ENCODE peak calls at places on chromosome 3, in five cellular contexts. G, D, Z, E and C are unnamed samples. For H3K4me1, the result is how much of the 10 kb centered on the place peaks cover.

GRCh38 chr3:123586131-123586530 is 1.3 kb upstream of the HACD2 start:
- DNase-seq in Z (no peak), E (no peak), G (no peak), D (no peak), C (peak)

GRCh38 chr3:2166552-2166951 is 67.9 kb downstream of the CNTN4 start:
- DNase-seq in D (no peak), Z (no peak), G (no peak), E (no peak), C (no peak)

GRCh38 chr3:124107074-124107473 is 115.2 kb upstream of the ROPN1 start:
- DNase-seq in D (no peak), Z (no peak), E (no peak), G (no peak), C (no peak)

GRCh38 chr3:33186524-33187367 is 31.9 kb downstream of the SUSD5 start:
- DNase-seq in E (no peak), D (no peak), Z (no peak), G (no peak), C (no peak)

GRCh38 chr3:179108091-179108490 is 36.5 kb upstream of the ZMAT3 start:
- DNase-seq in G (no peak), Z (no peak), E (no peak), D (no peak), C (no peak)

GRCh38 chr3:14147617-14148016 is 22.8 kb downstream of the TMEM43 start:
- DNase-seq in E (no peak), G (no peak), Z (peak), D (no peak), C (no peak)

GRCh38 chr3:196327405-196327804 is 9.4 kb upstream of the DYNLT2B start:
- DNase-seq in D (no peak), G (no peak), E (no peak), Z (no peak), C (no peak)

GRCh38 chr3:94146455-94146854 is 83.6 kb downstream of the NSUN3 start:
- DNase-seq in G (no peak), D (no peak), E (no peak), Z (no peak), C (no peak)

GRCh38 chr3:33732394-33732793 is 14.3 kb upstream of the CLASP2 start:
- DNase-seq in G (no peak), D (no peak), Z (no peak), E (no peak), C (no peak)

GRCh38 chr3:184737063-184737462 is 25.2 kb upstream of the MAGEF1 start:
- DNase-seq in E (no peak), D (no peak), G (no peak), Z (peak), C (no peak)

GRCh38 chr3:124851136-124851535 is 36.0 kb downstream of the ITGB5 start:
- DNase-seq in E (no peak), G (no peak), Z (peak), D (no peak), C (no peak)

GRCh38 chr3:151430821-151431484 is 29.9 kb downstream of the IGSF10 start:
- DNase-seq in G (no peak), D (no peak), Z (no peak), E (no peak), C (no peak)

GRCh38 chr3:46283851-46284450 is 41.7 kb downstream of the CCR3 start:
- DNase-seq in G (no peak), E (no peak), D (no peak), Z (no peak), C (no peak)

GRCh38 chr3:171811913-171812321 is 1.6 kb upstream of the PLD1 start:
- DNase-seq in D (no peak), Z (no peak), G (no peak), E (no peak), C (no peak)

GRCh38 chr3:102510663-102511062 is 75.8 kb downstream of the ZPLD1 start:
- DNase-seq in E (no peak), Z (no peak), G (no peak), D (no peak), C (no peak)

GRCh38 chr3:82423485-82423884 is 662.0 kb upstream of the GBE1 start:
- DNase-seq in D (no peak), G (no peak), Z (no peak), E (no peak), C (no peak)

GRCh38 chr3:169241928-169242751 is 421.4 kb downstream of the MECOM start:
- DNase-seq in E (no peak), D (no peak), Z (peak), G (peak), C (peak)

GRCh38 chr3:128404276-128405062 is 62.2 kb downstream of the DNAJB8 start:
- DNase-seq in E (no peak), G (no peak), Z (no peak), D (no peak), C (peak)

GRCh38 chr3:46895204-46895660 is 17.7 kb downstream of the PTH1R start:
- DNase-seq in D (peak), G (peak), E (peak), Z (no peak), C (peak)

GRCh38 chr3:11563159-11563558 is 80.6 kb downstream of the VGLL4 start:
- DNase-seq in Z (peak), D (no peak), E (no peak), G (no peak), C (no peak)

GRCh38 chr3:178086419-178086818 is 449.8 kb upstream of the KCNMB2 start:
- DNase-seq in E (no peak), Z (no peak), D (no peak), G (no peak), C (no peak)

GRCh38 chr3:4533489-4534443 is 40.6 kb downstream of the ITPR1 start:
- DNase-seq in Z (no peak), G (peak), D (peak), E (no peak), C (peak)

GRCh38 chr3:76673171-76673570 is 366.7 kb upstream of the ROBO2 start:
- DNase-seq in D (no peak), E (no peak), Z (no peak), G (no peak), C (no peak)

GRCh38 chr3:12750658-12751071 is 8.4 kb downstream of the TMEM40 start:
- DNase-seq in E (no peak), Z (no peak), G (no peak), D (no peak), C (no peak)

GRCh38 chr3:187719628-187720336 is 17.4 kb upstream of the RTP2 start:
- DNase-seq in Z (no peak), D (peak), G (no peak), E (no peak), C (no peak)

DNA sequence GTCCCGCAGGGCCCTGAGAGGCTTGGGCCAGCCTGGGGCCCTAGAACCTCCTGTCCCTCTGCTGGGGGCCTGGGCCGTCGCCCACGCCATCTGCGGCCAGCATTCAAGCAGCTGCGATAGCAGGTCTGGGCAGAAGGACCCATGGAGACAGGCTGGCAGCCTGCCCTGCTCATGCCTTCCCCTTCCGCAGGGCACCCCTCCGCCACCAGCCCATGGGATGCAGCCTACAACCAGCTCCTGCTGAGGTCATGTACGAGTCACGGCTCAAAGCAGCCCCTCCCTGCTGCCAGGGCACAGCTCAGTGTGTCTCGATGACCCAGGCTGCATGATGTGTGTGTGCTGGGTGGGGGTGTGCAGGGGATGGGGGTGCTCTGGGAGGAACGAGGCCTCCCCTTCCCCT is 27.8 kb downstream of the DUSP7 start:
- DNase-seq in G (no peak), E (no peak), Z (no peak), D (no peak), C (peak)
- H3K4me1 ChIP-seq in G (under half), E (under half), Z (under half), D (under half), C (under half)

DNA sequence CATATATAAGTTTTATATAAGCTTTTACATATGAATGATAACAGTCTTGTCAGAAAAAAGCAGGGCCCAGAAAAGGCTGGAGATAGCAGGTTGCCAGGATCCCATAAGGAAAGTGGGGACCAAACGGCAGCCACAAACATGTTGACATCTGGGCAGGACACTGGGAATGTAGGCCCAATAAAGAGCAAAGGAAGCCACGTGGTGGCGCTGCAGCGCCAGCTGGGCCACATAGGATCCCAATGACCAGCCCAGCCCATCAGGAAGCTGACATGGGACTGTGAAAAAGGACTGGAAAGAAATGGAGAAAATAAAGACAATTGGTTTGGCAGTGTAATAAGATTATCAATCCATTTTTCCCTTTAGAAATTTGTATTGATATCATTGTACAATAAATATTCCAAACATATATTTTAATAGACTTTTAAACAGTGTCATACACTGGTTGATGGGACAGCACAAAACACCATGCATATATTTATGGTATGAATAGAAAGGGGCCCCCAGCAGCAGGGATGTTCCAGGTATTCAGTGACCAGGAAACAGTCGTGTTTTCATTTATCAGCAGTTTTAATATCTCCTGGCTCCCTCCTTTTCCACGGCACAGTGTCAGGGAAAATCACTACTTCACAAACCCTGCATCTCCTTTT is 89.0 kb upstream of the STRIT1 start:
- DNase-seq in Z (no peak), G (peak), D (peak), E (peak), C (peak)
- TF ChIP-seq CTCF in Z (no peak), G (peak), D (peak), E (peak), C (peak)

DNA sequence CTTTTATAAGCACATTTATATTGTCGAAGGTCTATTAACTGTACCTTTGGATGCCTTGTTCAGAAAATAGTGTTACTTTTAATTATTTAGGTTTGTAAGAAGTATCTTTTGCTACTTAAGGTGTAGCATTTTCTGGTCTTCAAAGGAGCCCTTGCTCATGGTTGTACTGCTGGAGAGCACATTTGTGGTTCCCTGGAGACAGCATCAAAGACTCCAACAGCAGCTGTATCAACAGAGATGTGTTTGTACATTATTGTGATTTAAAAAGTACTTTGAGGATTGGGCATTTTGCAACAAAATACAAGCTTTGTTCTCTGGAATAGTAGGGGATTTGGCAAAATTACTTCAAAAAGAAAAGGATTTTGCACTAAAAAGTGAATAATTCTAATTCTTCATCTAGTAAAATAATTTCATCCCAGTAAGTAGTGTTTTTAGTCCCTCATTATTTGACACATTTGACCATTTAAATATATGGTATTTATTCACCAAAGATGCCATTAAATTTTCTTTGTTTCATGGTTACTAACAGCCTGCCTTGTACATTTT is 16.5 kb downstream of the TBC1D23 start:
- DNase-seq in D (no peak), E (no peak), G (no peak), Z (no peak), C (no peak)
- H3K4me3 ChIP-seq in D (no peak), E (no peak), G (no peak), Z (no peak), C (no peak)

GRCh38 chr3:121995190-121996137 is 26.6 kb downstream of the ILDR1 start:
- DNase-seq in G (peak), Z (peak), D (no peak), E (peak), C (peak)
- H3K4me1 ChIP-seq in G (under half), Z (under half), D (under half), E (under half), C (under half)

GRCh38 chr3:87006844-87007439 is 16.0 kb upstream of the VGLL3 start:
- DNase-seq in Z (no peak), G (no peak), E (no peak), D (no peak), C (no peak)
- TF ChIP-seq CTCF in Z (no peak), G (peak), E (peak), D (peak), C (peak)

DNA sequence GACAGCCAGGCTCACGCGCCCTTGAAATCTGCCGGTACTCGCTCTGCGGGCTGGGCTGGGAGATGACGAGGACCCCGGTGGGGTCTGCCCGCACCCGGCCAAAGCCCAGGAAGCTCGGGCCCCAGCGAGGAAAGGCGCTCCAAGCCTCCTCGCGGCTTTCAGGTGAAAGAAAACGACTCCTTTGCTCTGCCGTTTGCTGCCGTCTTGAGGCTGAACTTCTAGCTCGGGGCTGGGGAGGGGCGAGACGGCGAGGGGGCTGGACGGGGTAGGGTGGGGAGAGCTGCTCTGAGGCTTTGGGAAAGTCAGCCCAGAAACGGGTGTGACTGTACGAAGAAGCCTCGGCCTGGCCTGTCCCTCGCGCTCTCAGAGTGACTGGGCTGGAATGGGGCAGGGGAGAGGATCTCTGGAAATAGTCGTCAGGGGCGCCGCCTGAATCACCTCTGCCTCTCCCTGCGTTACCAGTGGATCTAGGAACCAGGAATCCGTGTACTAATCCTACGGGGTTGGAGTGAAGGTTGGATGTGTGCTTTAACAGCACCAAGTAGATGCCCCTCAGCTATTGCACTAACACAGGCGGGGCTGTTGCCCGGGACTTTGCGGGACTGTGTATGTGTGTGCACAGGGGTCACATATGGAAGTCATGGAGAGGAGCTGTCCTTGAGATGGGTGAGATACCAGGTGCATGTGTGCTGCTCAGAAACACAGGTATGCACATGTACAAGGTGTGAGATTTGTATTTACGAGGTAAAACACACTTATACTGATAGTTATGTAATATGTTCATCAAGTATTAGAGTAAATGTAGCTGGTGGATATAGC is 495 bp downstream of the FOXL2NB start:
- DNase-seq in E (no peak), G (no peak), Z (no peak), D (no peak), C (no peak)
- H3K4me3 ChIP-seq in E (peak), G (peak), Z (peak), D (no peak), C (no peak)

GRCh38 chr3:108296239-108296638 is at the start of gene HHLA2:
- DNase-seq in E (no peak), Z (no peak), G (no peak), D (no peak), C (no peak)
- H3K4me1 ChIP-seq in E (under half), Z (under half), G (under half), D (under half), C (under half)

GRCh38 chr3:52792413-52792812 is 2.2 kb upstream of the ITIH3 start:
- DNase-seq in G (no peak), E (no peak), D (peak), Z (no peak), C (no peak)
- TF ChIP-seq CTCF in G (no peak), E (no peak), D (no peak), Z (no peak), C (no peak)

DNA sequence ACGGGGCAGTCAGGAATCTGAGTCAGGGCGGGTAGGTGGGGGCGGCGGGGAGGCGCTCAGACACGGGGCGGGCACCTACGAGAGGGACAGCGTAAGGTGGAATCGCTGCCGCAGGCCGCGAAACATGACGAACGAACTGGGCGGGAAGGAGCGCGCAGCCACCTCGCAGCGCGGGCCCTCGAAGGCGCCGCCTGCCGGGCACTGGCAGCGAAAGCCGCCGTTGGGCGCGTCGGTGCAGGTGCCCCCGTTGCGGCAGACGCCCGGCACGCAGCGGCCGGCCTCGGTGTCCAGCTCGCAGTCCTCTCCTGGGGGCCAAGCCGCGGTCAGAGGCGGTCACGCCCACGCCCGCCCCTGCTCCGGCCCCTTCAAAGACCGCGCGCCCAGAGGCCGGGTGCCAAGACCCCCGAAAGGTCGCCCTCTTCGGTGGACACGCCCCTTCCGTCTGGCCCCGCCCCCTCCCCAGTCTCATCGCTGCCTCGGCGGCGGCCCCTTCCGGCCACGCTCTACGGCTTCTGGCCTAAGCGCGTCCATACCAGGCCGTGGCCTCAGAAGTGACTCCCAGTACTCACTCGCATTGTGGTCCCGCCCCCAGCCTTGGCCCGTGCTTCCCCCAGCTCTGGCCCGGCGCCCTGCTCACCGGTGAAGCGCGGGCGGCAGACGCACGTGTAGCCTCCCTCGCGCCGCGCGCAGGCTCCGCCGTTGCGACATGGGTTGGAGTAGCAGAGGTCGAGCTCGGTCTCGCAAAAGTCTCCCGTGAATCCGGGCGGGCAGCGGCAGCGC is 6.4 kb downstream of the CELSR3 start:
- DNase-seq in Z (peak), E (peak), G (peak), D (peak), C (no peak)
- H3K4me3 ChIP-seq in Z (peak), E (peak), G (peak), D (peak), C (no peak)